ENCODE peak calls at places on chromosomes 1 and 21, in six cellular contexts. W is endodermal cell, O is thyroid gland, N is tibial nerve, G is adrenal gland, T is tibial artery. J is an unnamed sample.

GRCh38 chr1:15106608-15107007 is 46.9 kb upstream of the TMEM51 start:
- DNase-seq in W (no peak), O (no peak), N (no peak), G (no peak), T (no peak), J (no peak)

GRCh38 chr1:92755541-92756351 is 29.2 kb downstream of the EVI5 start:
- DNase-seq in W (no peak), O (no peak), N (no peak), G (no peak), T (peak), J (peak)

GRCh38 chr1:160124709-160125478 is 9.3 kb downstream of the ATP1A2 start:
- DNase-seq in W (peak), O (no peak), N (no peak), G (peak), T (no peak), J (peak)

GRCh38 chr1:224432141-224432540 is 2.5 kb downstream of the WDR26 start:
- DNase-seq in W (no peak), O (no peak), N (no peak), G (no peak), T (no peak), J (peak)

GRCh38 chr1:112906155-112906698 is 49.8 kb downstream of the SLC16A1 start:
- DNase-seq in W (no peak), O (no peak), N (no peak), G (no peak), T (no peak), J (no peak)

GRCh38 chr1:241990040-241990439 is 8.9 kb downstream of the MAP1LC3C start:
- DNase-seq in W (peak), O (peak), N (peak), G (peak), T (peak), J (peak)

GRCh38 chr1:222654849-222655248 is 37.0 kb downstream of the MIA3 start:
- DNase-seq in W (no peak), O (no peak), N (no peak), G (no peak), T (no peak), J (peak)

GRCh38 chr1:155859234-155859829 is at the start of gene SYT11:
- DNase-seq in W (peak), O (peak), N (peak), G (peak), T (peak), J (peak)

GRCh38 chr1:245092638-245092976 is 62.2 kb upstream of the KIF26B start:
- DNase-seq in W (no peak), O (no peak), N (no peak), G (no peak), T (no peak), J (no peak)

GRCh38 chr1:13623021-13623637 is 39.5 kb downstream of the PDPN start:
- DNase-seq in W (no peak), O (no peak), N (no peak), G (no peak), T (no peak), J (no peak)

GRCh38 chr1:44828841-44829440 is 14.1 kb downstream of the PTCH2 start:
- DNase-seq in W (no peak), O (no peak), N (no peak), G (no peak), T (no peak), J (no peak)

GRCh38 chr1:147598631-147599361 is 57.5 kb downstream of the BCL9 start:
- DNase-seq in W (peak), O (peak), N (no peak), G (no peak), T (no peak), J (no peak)

GRCh38 chr1:183234660-183235476 is 48.8 kb downstream of the LAMC2 start:
- DNase-seq in W (peak), O (peak), N (peak), G (peak), T (peak), J (peak)

GRCh38 chr1:209416660-209417059 is 166.9 kb upstream of the CAMK1G start:
- DNase-seq in W (no peak), O (no peak), N (no peak), G (no peak), T (no peak), J (no peak)

GRCh38 chr1:1240348-1240732 is 6.2 kb downstream of the C1QTNF12 start:
- DNase-seq in W (no peak), O (no peak), N (no peak), G (no peak), T (no peak), J (no peak)

GRCh38 chr1:233005703-233006102 is 55.3 kb downstream of the NTPCR start:
- DNase-seq in W (peak), O (no peak), N (no peak), G (no peak), T (no peak), J (peak)

GRCh38 chr1:119549719-119550141 is 42.7 kb downstream of the HSD3B1 start:
- DNase-seq in W (peak), O (peak), N (no peak), G (peak), T (no peak), J (peak)

GRCh38 chr21:43312751-43313169 is 114.2 kb downstream of the SIK1 start:
- DNase-seq in W (peak), O (no peak), N (no peak), G (no peak), T (no peak), J (no peak)

GRCh38 chr1:156942576-156942975 is 22.1 kb downstream of the LRRC71 start:
- DNase-seq in W (no peak), O (no peak), N (no peak), G (no peak), T (peak), J (no peak)

GRCh38 chr1:202349263-202349928 is 897 bp downstream of the PPP1R12B start:
- DNase-seq in W (no peak), O (no peak), N (no peak), G (no peak), T (no peak), J (peak)

GRCh38 chr1:160353223-160353622 is 10.0 kb downstream of the NCSTN start:
- DNase-seq in W (no peak), O (no peak), N (no peak), G (no peak), T (no peak), J (peak)

GRCh38 chr1:65769621-65770020 is 23.1 kb upstream of the PDE4B start:
- DNase-seq in W (no peak), O (no peak), N (no peak), G (no peak), T (no peak), J (peak)

GRCh38 chr1:91546876-91547275 is 46.2 kb downstream of the CDC7 start:
- DNase-seq in W (no peak), O (peak), N (no peak), G (no peak), T (no peak), J (no peak)

GRCh38 chr1:202954057-202954745 is 3.9 kb downstream of the ADIPOR1 start:
- DNase-seq in W (no peak), O (no peak), N (no peak), G (no peak), T (no peak), J (no peak)

GRCh38 chr1:28887835-28888682 is 26.3 kb upstream of the EPB41 start:
- DNase-seq in W (peak), O (peak), N (no peak), G (peak), T (peak), J (no peak)

GRCh38 chr1:206575894-206576737 is 36.1 kb downstream of the EIF2D start:
- DNase-seq in W (no peak), O (no peak), N (no peak), G (no peak), T (no peak), J (no peak)

GRCh38 chr1:117178756-117179155 is 32.0 kb downstream of the VTCN1 start:
- DNase-seq in W (no peak), O (no peak), N (no peak), G (no peak), T (no peak), J (no peak)

GRCh38 chr1:172277989-172278388 is 142.5 kb upstream of the C1orf105 start:
- DNase-seq in W (no peak), O (no peak), N (no peak), G (no peak), T (no peak), J (no peak)

GRCh38 chr1:245894843-245895242 is 612.2 kb downstream of the SMYD3 start:
- DNase-seq in W (no peak), O (no peak), N (no peak), G (no peak), T (no peak), J (no peak)

GRCh38 chr21:41357546-41357945 is 4.3 kb upstream of the MX2 start:
- DNase-seq in W (peak), O (no peak), N (no peak), G (no peak), T (no peak), J (no peak)

GRCh38 chr1:110339040-110339426 is at the start of gene RBM15:
- DNase-seq in W (peak), O (peak), N (peak), G (peak), T (peak), J (peak)

GRCh38 chr1:110335265-110335664 is 3.9 kb upstream of the RBM15 start:
- DNase-seq in W (no peak), O (no peak), N (no peak), G (no peak), T (no peak), J (no peak)

GRCh38 chr1:110337704-110338199 is 1.4 kb upstream of the RBM15 start:
- DNase-seq in W (peak), O (peak), N (no peak), G (peak), T (peak), J (no peak)

GRCh38 chr1:110338200-110339039 is 757 bp upstream of the RBM15 start:
- DNase-seq in W (peak), O (peak), N (peak), G (peak), T (no peak), J (peak)

GRCh38 chr1:110336300-110337039 is 2.7 kb upstream of the RBM15 start:
- DNase-seq in W (no peak), O (peak), N (no peak), G (peak), T (no peak), J (peak)
- H3K4me3 ChIP-seq in W (no peak), O (no peak), N (no peak), G (peak), T (no peak), J (no peak)

DNA sequence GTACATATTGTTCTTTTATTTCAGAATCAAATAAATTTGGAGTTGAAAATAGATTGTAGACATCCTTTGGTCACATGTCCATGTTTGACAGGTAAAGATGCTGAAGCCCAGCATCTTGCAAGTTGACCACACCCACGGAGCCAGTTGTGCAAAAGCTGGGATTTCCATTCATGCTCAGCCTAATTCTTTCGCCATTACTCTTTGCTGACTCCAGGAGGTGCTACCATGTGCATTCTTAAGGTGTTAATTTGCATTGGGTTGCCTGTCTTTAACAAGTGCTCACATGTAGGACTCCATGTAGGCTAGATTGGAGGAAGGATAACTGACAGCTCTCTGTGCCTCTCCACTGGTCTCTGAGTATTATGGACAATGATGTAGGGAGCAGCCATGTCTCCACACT is 660.7 kb downstream of the LMO4 start:
- DNase-seq in W (no peak), O (no peak), N (no peak), G (no peak), T (no peak), J (no peak)
- TF ChIP-seq CTCF in W (peak), O (no peak), N (no peak), G (no peak), T (no peak), J (no peak)

GRCh38 chr1:81936838-81937237 is 136.1 kb downstream of the ADGRL2 start:
- DNase-seq in W (no peak), O (no peak), N (no peak), G (no peak), T (no peak), J (no peak)
- H3K4me3 ChIP-seq in W (no peak), O (no peak), N (no peak), G (no peak), T (no peak), J (no peak)

DNA sequence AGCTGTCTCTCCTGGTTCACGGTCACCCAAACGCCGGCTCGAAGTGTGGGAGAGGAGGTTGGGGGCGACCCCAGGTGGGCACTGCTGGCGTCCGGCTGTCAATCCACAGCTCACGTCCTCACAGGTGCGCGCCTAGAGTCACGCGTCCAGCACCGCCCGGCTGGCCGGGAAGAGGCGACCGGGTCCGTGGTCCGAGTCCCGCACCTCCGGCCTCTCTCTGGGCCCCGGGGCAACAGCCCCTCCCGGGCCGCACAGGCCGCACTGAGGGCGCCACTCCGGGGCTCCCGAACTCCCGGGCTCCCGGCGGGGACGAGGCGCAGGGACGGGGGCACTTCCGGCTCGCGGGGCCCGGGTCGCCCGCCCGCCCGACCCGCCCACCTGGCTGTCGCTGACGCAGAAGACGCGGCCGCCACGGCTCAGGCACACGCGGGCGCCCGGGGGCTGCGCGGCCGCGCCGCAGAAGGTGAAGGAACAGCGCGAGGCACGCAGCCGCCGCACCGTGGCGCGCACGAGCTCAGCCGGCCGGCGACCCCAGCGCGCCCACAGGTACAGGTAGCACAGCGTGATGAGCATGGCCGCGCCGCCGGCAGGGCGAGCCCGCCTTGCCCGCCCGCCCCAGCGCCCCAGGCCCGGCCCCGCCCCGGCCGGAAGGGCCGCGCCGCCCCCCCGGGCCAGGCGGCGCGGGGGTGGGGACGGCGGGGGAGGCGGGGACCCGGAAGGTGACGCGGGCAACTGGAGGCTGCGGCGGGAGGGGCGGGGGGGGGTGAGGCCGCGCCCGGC is at the start of gene HLCS:
- DNase-seq in W (peak), O (peak), N (peak), G (peak), T (peak), J (peak)
- TF ChIP-seq CTCF in W (peak), O (no peak), N (peak), G (no peak), T (peak), J (no peak)

DNA sequence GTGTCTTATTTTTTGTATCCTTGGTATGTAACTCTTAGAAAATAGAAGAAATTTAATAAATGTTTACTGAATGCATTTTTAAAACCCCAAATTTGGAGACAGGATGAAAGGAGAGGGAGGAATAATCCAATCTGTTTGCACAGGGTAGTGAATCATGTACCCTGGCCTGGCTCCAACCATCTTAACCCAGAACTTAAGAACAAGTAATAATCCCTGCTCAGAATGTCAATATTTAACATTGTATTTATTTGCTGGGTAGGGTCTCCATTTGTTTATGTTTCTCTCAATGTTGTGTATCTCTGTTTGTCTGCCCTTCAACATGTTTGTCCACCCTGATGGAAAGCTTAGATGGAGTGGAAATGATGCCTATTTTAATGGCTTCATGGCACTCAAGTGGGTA is 54.4 kb upstream of the CDC42BPA start:
- DNase-seq in W (no peak), O (no peak), N (no peak), G (no peak), T (no peak), J (no peak)
- H3K4me3 ChIP-seq in W (no peak), O (no peak), N (no peak), G (no peak), T (no peak), J (no peak)

DNA sequence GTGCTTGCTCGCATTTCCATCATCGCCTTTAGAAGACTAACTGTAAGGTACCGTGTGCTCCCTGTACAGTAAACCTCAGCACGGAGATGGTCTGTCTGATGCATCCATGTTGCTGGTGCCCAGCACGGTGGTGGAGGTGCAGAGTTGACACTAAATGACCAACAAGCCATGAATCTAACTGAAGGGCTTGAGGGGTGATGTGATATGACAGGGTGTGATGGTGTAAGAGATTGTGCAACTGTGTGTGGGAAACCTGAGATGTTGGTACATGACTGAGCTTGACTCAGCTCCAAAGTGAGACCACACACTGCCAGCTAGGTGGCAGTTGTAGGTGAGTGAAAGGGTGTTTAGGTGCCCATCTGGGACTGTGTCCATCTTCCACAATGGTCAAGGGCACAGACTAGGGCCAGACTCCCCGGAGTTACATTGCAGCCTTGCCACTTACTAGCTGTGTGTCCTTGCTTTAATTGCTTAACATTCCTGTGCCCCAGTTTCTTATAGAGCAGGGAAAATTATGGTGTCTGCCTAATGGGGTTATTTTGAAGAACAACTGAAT is 21.4 kb downstream of the SLC2A1 start:
- DNase-seq in W (peak), O (no peak), N (no peak), G (no peak), T (peak), J (peak)
- TF ChIP-seq CTCF in W (no peak), O (no peak), N (no peak), G (no peak), T (no peak), J (no peak)

GRCh38 chr1:198166900-198167299 is 10.1 kb downstream of the NEK7 start:
- DNase-seq in W (no peak), O (no peak), N (no peak), G (no peak), T (no peak), J (no peak)
- H3K4me3 ChIP-seq in W (no peak), O (no peak), N (no peak), G (no peak), T (no peak), J (no peak)

DNA sequence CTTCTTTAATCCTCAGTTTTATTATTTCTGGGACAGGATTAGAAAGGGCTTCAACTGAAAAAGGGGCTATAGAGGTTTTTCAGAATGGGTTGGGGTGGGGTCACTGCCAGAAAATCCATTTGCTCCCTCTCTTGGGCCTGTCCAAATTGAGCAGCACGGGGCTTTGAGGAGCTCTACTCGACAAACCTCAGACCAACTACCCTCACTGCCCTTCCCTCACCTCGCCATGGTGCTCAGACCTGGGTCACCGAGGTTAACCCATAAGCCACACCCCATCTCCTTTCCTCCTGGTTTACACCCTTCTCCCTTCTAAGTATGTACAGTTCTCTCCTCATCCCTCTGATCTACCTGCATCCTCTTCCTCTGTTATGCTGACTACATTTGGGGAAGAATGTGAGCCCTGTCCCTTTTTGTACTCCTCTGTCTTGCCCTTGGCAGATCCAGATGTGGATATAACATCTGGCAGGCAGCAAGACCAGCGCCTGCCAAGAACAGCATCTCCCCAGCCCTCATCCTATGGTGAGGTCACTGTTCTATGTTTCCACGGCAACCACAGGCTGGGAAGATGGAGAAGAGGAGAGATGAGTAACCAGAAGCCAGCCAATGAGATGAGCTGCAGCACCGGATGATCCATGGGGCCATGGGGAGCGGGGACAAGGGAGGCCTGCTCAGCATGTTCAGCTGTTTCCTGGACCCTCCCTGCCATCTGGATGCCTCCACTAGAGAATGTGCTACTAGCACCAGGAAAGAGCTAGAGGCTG is 3.7 kb upstream of the FABP3 start:
- DNase-seq in W (peak), O (no peak), N (no peak), G (no peak), T (no peak), J (peak)
- TF ChIP-seq CTCF in W (no peak), O (no peak), N (no peak), G (no peak), T (no peak), J (no peak)

GRCh38 chr1:238399558-238399957 is 508.8 kb upstream of the ZP4 start:
- DNase-seq in W (peak), O (no peak), N (no peak), G (no peak), T (no peak), J (no peak)
- H3K4me3 ChIP-seq in W (no peak), O (no peak), N (no peak), G (no peak), T (no peak), J (no peak)